ENCODE peak calls at places on chromosomes 6 and 20, in seven cellular contexts. T is sigmoid colon, N is testis, V is H1, Y is heart left ventricle, G is stomach, F is uterus. L is an unnamed sample.

GRCh38 chr20:37781626-37782025 is 87.8 kb downstream of the CTNNBL1 start:
- DNase-seq in T (no peak), N (no peak), V (no peak), Y (no peak), G (no peak), F (no peak), L (no peak)

GRCh38 chr6:34341481-34341971 is 50.9 kb downstream of the NUDT3 start:
- DNase-seq in T (peak), N (no peak), V (no peak), Y (no peak), G (peak), F (peak), L (no peak)

GRCh38 chr6:111243095-111243494 is 155.8 kb downstream of the SLC16A10 start:
- DNase-seq in T (no peak), N (no peak), V (no peak), Y (no peak), G (no peak), F (no peak), L (no peak)

GRCh38 chr20:11958852-11959251 is 41.2 kb downstream of the BTBD3 start:
- DNase-seq in T (no peak), N (peak), V (no peak), Y (no peak), G (no peak), F (no peak), L (no peak)

GRCh38 chr20:53606364-53606985 is 12.8 kb upstream of the ZNF217 start:
- DNase-seq in T (no peak), N (peak), V (no peak), Y (no peak), G (peak), F (no peak), L (peak)

GRCh38 chr20:46324960-46325703 is 16.8 kb upstream of the CDH22 start:
- DNase-seq in T (no peak), N (peak), V (no peak), Y (no peak), G (peak), F (no peak), L (no peak)

GRCh38 chr20:58497076-58497665 is 18.0 kb downstream of the APCDD1L start:
- DNase-seq in T (no peak), N (no peak), V (no peak), Y (no peak), G (no peak), F (no peak), L (no peak)

GRCh38 chr6:82906951-82907350 is 158.7 kb downstream of the UBE3D start:
- DNase-seq in T (no peak), N (no peak), V (no peak), Y (no peak), G (no peak), F (no peak), L (no peak)

GRCh38 chr6:5850848-5851255 is 155.9 kb downstream of the NRN1 start:
- DNase-seq in T (no peak), N (no peak), V (no peak), Y (no peak), G (no peak), F (no peak), L (no peak)

GRCh38 chr6:35294308-35294945 is 3.2 kb upstream of the DEF6 start:
- DNase-seq in T (peak), N (peak), V (no peak), Y (no peak), G (peak), F (no peak), L (no peak)

GRCh38 chr20:61744691-61745396 is 320.8 kb downstream of the TAF4 start:
- DNase-seq in T (no peak), N (no peak), V (no peak), Y (no peak), G (no peak), F (no peak), L (no peak)

DNA sequence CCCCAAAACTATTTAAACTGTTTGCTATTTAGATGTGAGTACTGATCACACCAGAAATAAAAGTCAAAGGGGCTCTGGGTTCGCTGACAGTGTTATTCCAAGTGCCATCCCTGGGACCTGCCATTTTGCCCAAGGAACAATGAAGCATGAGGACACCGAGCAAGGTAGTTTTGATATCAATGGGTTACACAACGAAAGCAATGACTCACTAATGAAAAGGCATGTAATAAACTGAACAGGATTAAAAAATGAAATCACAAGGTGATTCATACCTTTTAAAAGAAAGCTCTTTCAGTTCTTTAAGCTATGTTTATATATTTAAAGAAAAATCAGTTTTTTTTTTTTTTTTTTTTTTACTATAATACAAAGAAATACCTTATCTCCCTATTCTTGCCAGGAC is 102.0 kb downstream of the HS3ST5 start:
- DNase-seq in T (no peak), N (no peak), V (no peak), Y (no peak), G (no peak), F (no peak), L (no peak)
- TF ChIP-seq POLR2A in T (no peak), N (no peak), V (no peak), Y (no peak), G (no peak), F (no peak), L (no peak)

DNA sequence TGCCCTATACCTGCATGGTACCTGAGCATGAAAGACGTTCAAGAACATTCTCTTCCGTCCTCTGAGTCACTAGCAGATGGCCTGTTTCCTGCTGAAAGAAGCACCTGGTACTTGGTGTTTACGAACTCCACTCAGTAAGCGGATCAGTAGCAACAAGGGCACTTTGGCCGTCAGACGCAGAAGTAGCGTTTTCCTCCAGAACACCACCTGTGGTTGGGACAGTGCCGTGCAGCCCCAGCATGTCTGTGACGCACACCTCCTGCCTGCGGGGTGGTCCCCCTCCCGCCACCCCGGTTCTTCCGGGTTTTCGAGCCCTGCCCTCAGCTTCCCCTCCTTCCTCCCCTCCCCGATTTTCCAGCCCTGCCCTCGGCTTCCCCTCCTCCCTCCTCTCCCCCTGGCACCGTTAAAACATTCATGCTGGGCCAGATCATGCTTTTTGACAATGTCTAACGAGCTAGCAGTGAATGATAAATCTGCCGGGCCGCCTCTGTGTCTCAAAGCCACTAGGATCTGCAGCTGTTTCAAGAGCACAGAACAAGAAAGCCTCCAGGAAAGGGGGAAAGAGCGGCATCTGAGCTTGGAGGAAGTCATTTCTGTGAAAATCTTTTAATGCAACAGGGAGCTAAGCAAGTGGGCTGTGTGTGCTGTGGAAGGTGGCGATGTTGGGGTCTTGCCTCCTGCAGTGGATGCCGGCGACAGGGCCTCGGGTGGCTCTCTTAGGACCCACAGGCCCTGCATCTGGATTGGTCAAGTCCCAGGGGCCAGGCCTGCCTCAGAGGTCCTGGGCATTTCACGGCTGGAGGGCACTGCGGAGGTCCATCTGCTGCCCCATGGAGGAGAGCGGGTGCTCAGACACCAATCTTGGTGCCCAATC is 207.9 kb downstream of the ERMARD start:
- DNase-seq in T (peak), N (no peak), V (peak), Y (no peak), G (peak), F (peak), L (peak)
- H3K4me3 ChIP-seq in T (no peak), N (no peak), V (no peak), Y (no peak), G (peak), F (no peak), L (no peak)

GRCh38 chr6:31546339-31546961 is at the start of gene ATP6V1G2:
- DNase-seq in T (peak), N (peak), V (peak), Y (peak), G (peak), F (peak), L (no peak)
- TF ChIP-seq POLR2A in T (no peak), N (no peak), V (peak), Y (no peak), G (no peak), F (no peak), L (no peak)

DNA sequence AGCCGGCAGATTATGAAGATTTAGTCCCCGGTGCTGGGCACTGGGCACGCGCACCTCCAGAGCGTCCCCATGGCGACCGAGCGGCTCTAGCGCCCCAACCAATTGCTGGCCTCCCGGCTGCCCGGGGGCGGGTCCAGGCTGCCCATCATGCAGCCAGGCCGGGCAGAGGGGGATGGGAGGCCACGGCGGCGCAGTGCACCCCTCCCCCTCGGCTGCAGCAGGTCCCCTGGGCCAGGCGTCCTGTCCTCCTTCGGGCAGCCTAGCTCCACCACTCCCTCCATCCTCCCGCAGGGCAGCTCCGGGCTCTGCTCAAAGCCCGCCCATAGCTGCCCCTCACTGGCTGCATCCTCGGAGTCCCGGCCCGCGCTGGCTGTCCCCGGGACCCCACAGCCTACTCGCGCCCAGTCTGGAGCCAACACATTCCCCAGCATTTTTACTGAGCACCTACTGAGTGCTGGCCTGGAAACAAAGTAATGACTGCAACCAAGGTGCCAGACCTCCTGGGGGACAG is 99.4 kb downstream of the ASXL1 start:
- DNase-seq in T (peak), N (peak), V (peak), Y (peak), G (peak), F (peak), L (no peak)
- H3K4me3 ChIP-seq in T (peak), N (peak), V (peak), Y (peak), G (peak), F (peak), L (peak)

GRCh38 chr20:63347950-63348827 is 13.0 kb downstream of the CHRNA4 start:
- DNase-seq in T (no peak), N (no peak), V (no peak), Y (no peak), G (no peak), F (no peak), L (no peak)
- TF ChIP-seq POLR2A in T (no peak), N (no peak), V (no peak), Y (no peak), G (no peak), F (no peak), L (no peak)

GRCh38 chr20:39795401-39796272 is 833.5 kb downstream of the DHX35 start:
- DNase-seq in T (no peak), N (no peak), V (no peak), Y (no peak), G (no peak), F (peak), L (no peak)

GRCh38 chr20:39799366-39799965 is 837.3 kb downstream of the DHX35 start:
- DNase-seq in T (no peak), N (no peak), V (no peak), Y (no peak), G (no peak), F (no peak), L (no peak)

GRCh38 chr20:39800111-39800510 is 838.0 kb downstream of the DHX35 start:
- DNase-seq in T (no peak), N (no peak), V (no peak), Y (no peak), G (no peak), F (no peak), L (no peak)

DNA sequence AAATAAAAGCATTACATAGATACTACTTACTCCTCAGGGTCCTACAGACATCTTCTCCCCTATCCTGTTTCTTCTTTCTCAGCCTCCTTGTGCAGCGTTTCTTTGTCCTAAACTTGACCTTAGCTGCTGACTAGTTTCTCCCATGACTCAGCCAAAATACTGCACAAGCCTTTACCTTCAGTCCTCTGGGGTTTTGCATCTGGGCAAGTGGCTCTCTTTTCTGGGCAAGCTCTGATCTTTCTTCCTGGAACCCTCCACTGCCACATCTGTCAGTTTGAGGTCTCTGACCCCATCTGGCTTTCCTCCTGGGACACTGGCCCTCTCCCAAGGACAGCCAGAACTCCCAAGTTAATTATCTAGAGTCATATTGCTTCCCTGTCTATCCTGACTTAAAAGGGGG is 838.4 kb downstream of the DHX35 start:
- DNase-seq in T (peak), N (no peak), V (no peak), Y (peak), G (no peak), F (peak), L (no peak)
- H3K4me3 ChIP-seq in T (no peak), N (no peak), V (no peak), Y (no peak), G (no peak), F (no peak), L (no peak)

L was measured in vagina.